ENCODE peak calls at places on chromosome 6, in nine cellular contexts. U is BE2C, Y is spleen, I is tibial artery, G is right lobe of liver, C is fibroblast of lung, H is A549, E is gastrocnemius medialis, P is cardiac muscle cell. T is an unnamed sample.

GRCh38 chr6:73418081-73418741 is 23.6 kb downstream of the DDX43 start:
- DNase-seq in G (no peak), U (no peak), I (no peak), E (no peak), H (no peak), C (peak; percentile 7), Y (no peak), P (peak; percentile 25), T (no peak)

GRCh38 chr6:66082914-66083313 is 375.9 kb upstream of the EYS start:
- DNase-seq in U (no peak), Y (no peak), P (no peak), G (no peak), E (no peak), C (no peak), I (no peak), H (no peak), T (no peak)

GRCh38 chr6:16514249-16514648 is 247.0 kb downstream of the ATXN1 start:
- DNase-seq in G (no peak), I (no peak), E (no peak), U (no peak), P (peak; percentile 85), H (peak; percentile 40), Y (no peak), C (peak; percentile 77), T (no peak)

GRCh38 chr6:3235969-3236368 is 8.5 kb upstream of the TUBB2B start:
- DNase-seq in P (no peak), G (no peak), Y (no peak), I (no peak), U (no peak), H (no peak), C (no peak), E (no peak), T (no peak)

GRCh38 chr6:91482498-91482897 is 895.6 kb upstream of the MAP3K7 start:
- DNase-seq in G (no peak), H (no peak), C (peak; percentile 49), P (no peak), E (no peak), U (no peak), I (no peak), Y (no peak), T (no peak)

GRCh38 chr6:55875420-55875819 is at the start of gene BMP5:
- DNase-seq in P (no peak), I (no peak), H (no peak), E (no peak), C (no peak), Y (no peak), U (no peak), G (no peak), T (no peak)

GRCh38 chr6:51841656-51842055 is 245.8 kb downstream of the PKHD1 start:
- DNase-seq in I (no peak), P (no peak), H (no peak), C (no peak), Y (no peak), E (no peak), G (no peak), U (no peak), T (no peak)

GRCh38 chr6:40563111-40563510 is 24.1 kb downstream of the LRFN2 start:
- DNase-seq in U (no peak), E (no peak), I (no peak), H (no peak), G (no peak), C (no peak), Y (no peak), P (no peak), T (no peak)

GRCh38 chr6:158322724-158323560 is 10.7 kb downstream of the TULP4 start:
- DNase-seq in P (peak; percentile 72), U (no peak), Y (no peak), E (no peak), C (peak; percentile 85), H (peak; percentile 14), G (no peak), I (no peak), T (no peak)

GRCh38 chr6:31010393-31011060 is at the start of gene MUC22:
- DNase-seq in G (no peak), U (no peak), E (no peak), C (peak; percentile 80), Y (no peak), I (no peak), P (peak; percentile 35), H (no peak), T (no peak)

GRCh38 chr6:44470106-44470446 is 82.6 kb downstream of the CDC5L start:
- DNase-seq in H (no peak), U (no peak), I (no peak), Y (no peak), E (no peak), C (no peak), G (no peak), P (no peak), T (no peak)

GRCh38 chr6:107491059-107491609 is 1.2 kb downstream of the SOBP start:
- DNase-seq in C (no peak), G (peak; percentile 69), U (peak; percentile 80), P (peak; percentile 76), H (peak; percentile 8), I (peak; percentile 69), E (peak; percentile 60), Y (peak; percentile 80), T (peak; percentile 78)

GRCh38 chr6:73227606-73228255 is 2.4 kb upstream of the KHDC1L start:
- DNase-seq in G (no peak), P (no peak), Y (no peak), I (no peak), H (no peak), E (no peak), U (no peak), C (no peak), T (no peak)

GRCh38 chr6:89022747-89023289 is 57.7 kb upstream of the PNRC1 start:
- DNase-seq in P (peak; percentile 69), I (no peak), G (no peak), H (no peak), U (no peak), C (peak; percentile 81), Y (no peak), E (no peak), T (no peak)

GRCh38 chr6:165662671-165663282 is at the start of gene PDE10A:
- DNase-seq in I (peak; percentile 28), P (peak; percentile 91), U (peak; percentile 23), G (no peak), Y (no peak), C (peak; percentile 19), H (peak; percentile 81), E (no peak), T (no peak)

GRCh38 chr6:146359123-146359522 is 184.5 kb upstream of the RAB32 start:
- DNase-seq in G (no peak), Y (no peak), I (no peak), H (no peak), C (no peak), P (peak; percentile 11), E (no peak), U (no peak), T (no peak)

GRCh38 chr6:108612852-108613251 is 52.1 kb downstream of the FOXO3 start:
- DNase-seq in P (no peak), I (no peak), U (no peak), G (no peak), Y (no peak), C (no peak), E (no peak), H (no peak), T (no peak)
- H3K4me1 ChIP-seq in P (peaks cover 14% of the 10 kb centered on the region), I (peaks cover 65% of the 10 kb centered on the region), U (no peaks in the 10 kb centered on the region), G (no peaks in the 10 kb centered on the region), Y (peaks cover 24% of the 10 kb centered on the region), C (peaks cover 6% of the 10 kb centered on the region), E (peaks cover 78% of the 10 kb centered on the region), H (no peaks in the 10 kb centered on the region), T (peaks cover 45% of the 10 kb centered on the region)

GRCh38 chr6:7138111-7138510 is 30.4 kb downstream of the RREB1 start:
- DNase-seq in P (no peak), G (no peak), E (no peak), C (no peak), U (no peak), I (no peak), H (no peak), Y (no peak), T (no peak)
- H3K4me3 ChIP-seq in P (no peak overlapping the region), G (no peak overlapping the region), E (peak overlapping the region; percentile 31), C (peak overlapping the region; percentile 13), U (no peak overlapping the region), I (no peak overlapping the region), H (peak overlapping the region; percentile 19), Y (no peak overlapping the region), T (no peak overlapping the region)

GRCh38 chr6:125749864-125750691 is 646 bp downstream of the HEY2 start:
- DNase-seq in H (no peak), C (no peak), G (peak; percentile 57), I (peak; percentile 33), E (peak; percentile 53), Y (no peak), P (no peak), U (no peak), T (no peak)

GRCh38 chr6:125750692-125751333 is 1.4 kb downstream of the HEY2 start:
- DNase-seq in Y (no peak), G (no peak), P (no peak), I (no peak), E (no peak), C (no peak), U (no peak), H (no peak), T (no peak)

GRCh38 chr6:125747589-125748533 is 1.6 kb upstream of the HEY2 start:
- DNase-seq in C (no peak), G (peak; percentile 74), U (peak; percentile 21), I (peak; percentile 53), E (peak; percentile 38), H (no peak), P (peak; percentile 12), Y (peak; percentile 88), T (peak; percentile 71)

GRCh38 chr6:125748534-125749111 is 809 bp upstream of the HEY2 start:
- DNase-seq in U (no peak), G (no peak), H (no peak), C (peak; percentile 20), E (no peak), I (no peak), P (peak; percentile 25), Y (peak; percentile 75), T (no peak)

GRCh38 chr6:125749112-125749863 is at the start of gene HEY2:
- DNase-seq in C (peak; percentile 83), U (peak; percentile 94), P (peak; percentile 96), Y (peak; percentile 98), G (peak; percentile 98), H (peak; percentile 72), E (peak; percentile 94), I (peak; percentile 96), T (peak; percentile 97)
- TF ChIP-seq CTCF in C (no peak), U (no peak), P (no peak), Y (peak; percentile 50), G (peak; percentile 11), H (no peak), E (peak; percentile 43), I (no peak), T (no peak)

DNA sequence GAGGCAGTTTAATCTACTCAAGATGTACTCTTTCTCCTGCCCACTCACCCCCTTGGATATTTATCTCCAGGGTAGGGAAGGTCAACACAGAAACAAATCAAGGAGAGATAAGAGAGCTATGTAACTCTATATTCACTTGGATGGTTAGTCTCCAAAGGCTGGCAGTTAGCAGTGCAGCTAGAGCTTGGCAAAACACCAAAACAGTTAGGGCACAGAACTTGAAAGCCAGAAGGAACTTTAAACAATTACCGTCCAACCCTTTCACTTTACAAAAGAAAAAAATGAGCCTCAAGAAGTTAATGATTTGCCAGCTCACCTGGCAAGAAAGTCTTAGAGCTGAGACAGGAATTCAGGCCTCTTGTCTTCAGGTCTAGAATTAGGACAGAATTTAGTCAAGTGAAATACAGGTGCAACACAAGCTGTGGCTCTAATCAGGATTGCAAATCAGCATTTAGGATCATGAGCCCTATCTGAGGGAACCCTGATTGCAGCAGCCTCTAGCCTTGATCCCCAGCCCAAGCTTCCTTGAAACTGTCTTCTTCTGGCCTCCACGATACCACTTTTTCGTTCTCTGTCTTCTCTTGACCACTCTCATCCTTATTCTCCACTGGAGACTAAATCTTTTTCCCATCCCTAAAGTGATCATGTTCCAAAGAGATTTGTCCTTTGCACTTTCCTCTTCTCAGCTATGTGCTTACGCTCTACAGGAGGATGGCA is 14.9 kb downstream of the NEDD9 start:
- DNase-seq in I (no peak), Y (no peak), U (no peak), H (no peak), C (no peak), G (no peak), E (no peak), P (no peak), T (no peak)
- H3K4me1 ChIP-seq in I (peaks cover 88% of the 10 kb centered on the region), Y (peaks cover 49% of the 10 kb centered on the region), U (no peaks in the 10 kb centered on the region), H (peaks cover 100% of the 10 kb centered on the region), C (peaks cover 20% of the 10 kb centered on the region), G (no peaks in the 10 kb centered on the region), E (peaks cover 42% of the 10 kb centered on the region), P (peaks cover 62% of the 10 kb centered on the region), T (peaks cover 100% of the 10 kb centered on the region)